ENCODE peak calls at places on chromosomes 11 and 22, in four cellular contexts. C is fibroblast of lung, J is tibial nerve, Q is H9. A is an unnamed sample.

GRCh38 chr11:70866834-70867233 is 385.5 kb downstream of the SHANK2 start:
- DNase-seq in C (no peak), J (no peak), Q (no peak), A (no peak)

GRCh38 chr11:10886652-10887250 is 28.9 kb upstream of the ZBED5 start:
- DNase-seq in Q (no peak), C (no peak), J (no peak), A (no peak)

GRCh38 chr11:35009191-35009940 is 92.9 kb downstream of the PDHX start:
- DNase-seq in C (peak; percentile 54), Q (no peak), J (no peak), A (no peak)

GRCh38 chr11:80718611-80719291 is 1277.9 kb upstream of the TENM4 start:
- DNase-seq in J (no peak), Q (no peak), C (no peak), A (no peak)

GRCh38 chr11:78420796-78421209 is 3.2 kb upstream of the GAB2 start:
- DNase-seq in Q (no peak), J (peak; percentile 25), C (peak; percentile 51), A (peak; percentile 56)

GRCh38 chr22:17159504-17159951 is 451 bp upstream of the HDHD5 start:
- DNase-seq in J (no peak), C (peak; percentile 38), Q (no peak), A (peak; percentile 44)

GRCh38 chr11:43708776-43709175 is 28.2 kb downstream of the HSD17B12 start:
- DNase-seq in Q (no peak), J (no peak), C (peak; percentile 17), A (no peak)

GRCh38 chr11:86396403-86396802 is 21.7 kb downstream of the CCDC81 start:
- DNase-seq in J (no peak), Q (no peak), C (peak; percentile 6), A (no peak)

GRCh38 chr11:79046365-79046764 is 394.5 kb downstream of the TENM4 start:
- DNase-seq in Q (no peak), J (no peak), C (peak; percentile 84), A (no peak)

GRCh38 chr11:95895815-95896214 is 28.1 kb downstream of the MTMR2 start:
- DNase-seq in C (no peak), J (no peak), Q (no peak), A (no peak)

GRCh38 chr11:131658952-131659351 is 288.5 kb downstream of the NTM start:
- DNase-seq in J (no peak), C (no peak), Q (no peak), A (no peak)

GRCh38 chr11:122931510-122931909 is 49.0 kb downstream of the JHY start:
- DNase-seq in C (no peak), J (no peak), Q (no peak), A (no peak)

GRCh38 chr11:71285111-71285510 is 32.7 kb upstream of the SHANK2 start:
- DNase-seq in C (no peak), J (no peak), Q (peak; percentile 13), A (no peak)

GRCh38 chr11:6737872-6738466 is 33.8 kb downstream of the OR2AG2 start:
- DNase-seq in Q (peak; percentile 38), J (no peak), C (peak; percentile 29), A (no peak)

GRCh38 chr22:44828193-44828592 is 75.8 kb downstream of the ARHGAP8 start:
- DNase-seq in Q (peak; percentile 69), C (no peak), J (no peak), A (no peak)

GRCh38 chr11:61711493-61711892 is 31.3 kb downstream of the DAGLA start:
- DNase-seq in J (no peak), Q (no peak), C (no peak), A (no peak)

GRCh38 chr11:111565111-111565720 is 24.7 kb downstream of the LAYN start:
- DNase-seq in Q (peak; percentile 53), C (peak; percentile 88), J (peak; percentile 50), A (peak; percentile 79)

GRCh38 chr22:39481054-39481453 is 21.0 kb upstream of the MIEF1 start:
- DNase-seq in Q (no peak), J (no peak), C (no peak), A (no peak)

GRCh38 chr22:21446827-21447690 is 20.1 kb upstream of the TMEM191C start:
- DNase-seq in Q (peak; percentile 19), C (no peak), J (peak; percentile 8), A (peak; percentile 2)

GRCh38 chr11:123543796-123544195 is 110.6 kb downstream of the SCN3B start:
- DNase-seq in Q (no peak), C (peak; percentile 42), J (no peak), A (no peak)

GRCh38 chr11:70853103-70853830 is 399.1 kb downstream of the SHANK2 start:
- DNase-seq in J (no peak), Q (no peak), C (no peak), A (no peak)

GRCh38 chr11:90218606-90219005 is 4.2 kb downstream of the CHORDC1 start:
- DNase-seq in C (no peak), J (no peak), Q (peak; percentile 49), A (peak; percentile 13)

GRCh38 chr22:40121463-40121862 is 56.3 kb upstream of the TNRC6B start:
- DNase-seq in Q (no peak), C (no peak), J (no peak), A (no peak)

GRCh38 chr11:124297921-124298320 is 15.8 kb downstream of the OR8D1 start:
- DNase-seq in Q (no peak), C (no peak), J (no peak), A (no peak)

GRCh38 chr11:18245396-18245795 is 3.1 kb downstream of the SAA2 start:
- DNase-seq in C (no peak), Q (no peak), J (no peak), A (no peak)

GRCh38 chr22:31567702-31568101 is 71.4 kb downstream of the SFI1 start:
- DNase-seq in J (no peak), Q (no peak), C (no peak), A (no peak)

GRCh38 chr11:112085822-112086421 is 634 bp downstream of the TIMM8B start:
- DNase-seq in J (no peak), C (peak; percentile 36), Q (no peak), A (no peak)

GRCh38 chr11:94449029-94449428 is 44.6 kb downstream of the MRE11 start:
- DNase-seq in J (no peak), C (no peak), Q (no peak), A (no peak)

GRCh38 chr11:118618991-118619375 is 11.6 kb downstream of the PHLDB1 start:
- DNase-seq in Q (no peak), J (peak; percentile 62), C (peak; percentile 87), A (peak; percentile 67)

GRCh38 chr11:72591785-72592490 is 82.3 kb downstream of the PDE2A start:
- DNase-seq in C (no peak), Q (no peak), J (no peak), A (no peak)

GRCh38 chr11:65150513-65151271 is 16.4 kb upstream of the SYVN1 start:
- DNase-seq in J (peak; percentile 59), C (peak; percentile 64), Q (peak; percentile 45), A (peak; percentile 81)

GRCh38 chr11:77747381-77747969 is 73.0 kb downstream of the RSF1 start:
- DNase-seq in C (peak; percentile 9), Q (no peak), J (no peak), A (no peak)

GRCh38 chr22:49024775-49025440 is 802.8 kb downstream of the BRD1 start:
- DNase-seq in J (no peak), Q (no peak), C (no peak), A (no peak)

GRCh38 chr22:41857860-41858199 is 24.9 kb downstream of the SREBF2 start:
- DNase-seq in C (no peak), J (no peak), Q (no peak), A (no peak)

GRCh38 chr22:41862160-41862529 is 29.2 kb downstream of the SREBF2 start:
- DNase-seq in C (peak; percentile 37), J (no peak), Q (no peak), A (no peak)

GRCh38 chr22:41856484-41856883 is 23.6 kb downstream of the SREBF2 start:
- DNase-seq in C (no peak), Q (no peak), J (no peak), A (no peak)

GRCh38 chr22:41862530-41863266 is 29.8 kb downstream of the SREBF2 start:
- DNase-seq in C (peak; percentile 34), J (no peak), Q (no peak), A (no peak)

GRCh38 chr22:41857160-41857859 is 24.4 kb downstream of the SREBF2 start:
- DNase-seq in Q (peak; percentile 73), C (peak; percentile 65), J (no peak), A (peak; percentile 45)
- TF ChIP-seq CTCF in Q (peak; percentile 78), C (peak; percentile 59), J (peak; percentile 56), A (peak; percentile 23)

GRCh38 chr22:46726986-46727317 is 11.1 kb downstream of the CERK start:
- DNase-seq in Q (no peak), C (no peak), J (no peak), A (no peak)

GRCh38 chr22:46728470-46728869 is 9.6 kb downstream of the CERK start:
- DNase-seq in Q (no peak), J (no peak), C (no peak), A (no peak)

GRCh38 chr22:46725096-46725495 is 13.0 kb downstream of the CERK start:
- DNase-seq in C (no peak), J (no peak), Q (no peak), A (no peak)

GRCh38 chr22:46726066-46726985 is 11.7 kb downstream of the CERK start:
- DNase-seq in J (no peak), Q (no peak), C (no peak), A (no peak)

DNA sequence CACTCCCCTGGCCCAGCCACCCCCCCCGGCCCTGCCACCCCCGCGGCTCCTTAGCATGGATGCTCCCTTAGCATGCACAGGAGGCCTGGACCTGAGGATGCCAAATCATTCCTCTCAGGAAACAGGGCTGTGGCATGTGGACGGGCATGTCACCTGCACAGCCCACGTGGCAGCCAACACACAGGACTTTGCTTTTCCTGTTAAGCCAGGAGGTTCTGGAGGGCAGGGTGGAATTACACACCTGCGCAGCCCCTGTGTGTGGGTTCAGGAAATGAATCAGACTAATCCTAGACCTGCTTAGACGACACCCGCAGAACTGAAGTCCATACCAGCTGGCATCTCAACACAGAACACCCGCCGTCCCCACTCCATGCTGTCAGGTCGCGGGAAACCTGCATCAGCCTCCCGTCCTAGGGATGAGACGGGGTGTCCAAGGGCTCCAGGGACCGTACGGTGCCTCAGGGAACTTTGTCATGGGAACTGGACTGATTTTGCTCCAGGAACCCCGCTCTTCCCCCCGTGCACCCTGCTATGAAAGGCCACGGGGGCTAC is 10.2 kb downstream of the CERK start:
- DNase-seq in C (no peak), J (no peak), Q (no peak), A (no peak)
- H3K4me1 ChIP-seq in C (no peaks in the 10 kb centered on the region), J (peaks cover 21% of the 10 kb centered on the region), Q (peaks cover 2% of the 10 kb centered on the region), A (peaks cover 70% of the 10 kb centered on the region)

GRCh38 chr11:126265801-126266200 is 2.9 kb downstream of the SRPRA start:
- DNase-seq in C (peak; percentile 9), J (no peak), Q (no peak), A (no peak)

GRCh38 chr11:126267650-126268049 is 1.0 kb downstream of the SRPRA start:
- DNase-seq in C (no peak), Q (no peak), J (no peak), A (no peak)

GRCh38 chr11:126268361-126268707 is 361 bp downstream of the SRPRA start:
- DNase-seq in J (no peak), Q (no peak), C (no peak), A (no peak)

GRCh38 chr11:126263489-126263888 is 5.2 kb downstream of the SRPRA start:
- DNase-seq in Q (no peak), C (no peak), J (no peak), A (no peak)

GRCh38 chr11:126268708-126269579 is at the start of the genes FOXRED1 and SRPRA:
- DNase-seq in J (peak; percentile 99), Q (peak; percentile 100), C (peak; percentile 99), A (peak; percentile 100)
- TF ChIP-seq CTCF in J (peak; percentile 22), Q (no peak), C (no peak), A (no peak)

GRCh38 chr22:19942886-19943664 is 1.5 kb upstream of the TXNRD2 start:
- DNase-seq in J (no peak), C (peak; percentile 93), Q (peak; percentile 26), A (peak; percentile 30)
- H3K4me1 ChIP-seq in J (peaks cover 31% of the 10 kb centered on the region), C (peaks cover 17% of the 10 kb centered on the region), Q (peaks cover 2% of the 10 kb centered on the region), A (peaks cover 34% of the 10 kb centered on the region)

GRCh38 chr11:41309716-41310115 is 149.7 kb downstream of the LRRC4C start:
- DNase-seq in C (no peak), J (no peak), Q (no peak), A (no peak)
- TF ChIP-seq CTCF in C (no peak), J (no peak), Q (peak; percentile 71), A (no peak)